ENCODE peak calls at places on chromosomes 13 and 19, in seven cellular contexts. O is keratinocyte, U is hepatocyte, J is astrocyte, V is neural progenitor cell, L is GM23338, A is HCT116. Z is an unnamed sample.

GRCh38 chr19:29587518-29587986 is 18.5 kb upstream of the POP4 start:
- DNase-seq in U (no peak), L (no peak), O (no peak), A (no peak), J (no peak), V (no peak), Z (no peak)

GRCh38 chr19:29323046-29323971 is 110.4 kb upstream of the UQCRFS1 start:
- DNase-seq in J (no peak), V (no peak), O (no peak), U (no peak), L (no peak), A (no peak), Z (no peak)

GRCh38 chr13:48448963-48449614 is 36.2 kb upstream of the LPAR6 start:
- DNase-seq in A (no peak), U (no peak), L (no peak), O (no peak), V (no peak), J (peak), Z (peak)

GRCh38 chr19:48967346-48968178 is 2.5 kb downstream of the FTL start:
- DNase-seq in A (no peak), O (no peak), J (peak), V (no peak), L (no peak), U (peak), Z (no peak)

GRCh38 chr13:50227356-50227755 is 212.1 kb downstream of the KCNRG start:
- DNase-seq in J (no peak), O (no peak), V (no peak), U (no peak), L (no peak), A (no peak), Z (no peak)

GRCh38 chr13:41563501-41564001 is 106.2 kb downstream of the RGCC start:
- DNase-seq in A (no peak), V (no peak), L (no peak), U (no peak), J (peak), O (no peak), Z (peak)

GRCh38 chr13:113788413-113789135 is 29.5 kb downstream of the TMEM255B start:
- DNase-seq in A (no peak), J (no peak), L (no peak), O (no peak), U (no peak), V (no peak), Z (no peak)

GRCh38 chr13:56615572-56615971 is 525.1 kb upstream of the PRR20A start:
- DNase-seq in L (no peak), J (no peak), O (no peak), V (no peak), U (no peak), A (no peak), Z (no peak)

GRCh38 chr19:33387351-33388230 is 14.1 kb downstream of the CEBPG start:
- DNase-seq in U (no peak), A (no peak), L (no peak), J (no peak), V (no peak), O (no peak), Z (no peak)

GRCh38 chr13:55554741-55555140 is 1586.0 kb upstream of the PRR20A start:
- DNase-seq in V (no peak), A (no peak), L (no peak), O (no peak), J (no peak), U (no peak), Z (no peak)

GRCh38 chr13:113064534-113065405 is 40.8 kb upstream of the F7 start:
- DNase-seq in A (peak), U (no peak), J (peak), L (no peak), V (no peak), O (no peak), Z (peak)

GRCh38 chr19:29129148-29129547 is 83.8 kb downstream of the UQCRFS1 start:
- DNase-seq in L (no peak), U (no peak), V (no peak), A (no peak), O (no peak), J (no peak), Z (no peak)

GRCh38 chr19:13872695-13873389 is 4.1 kb upstream of the NANOS3 start:
- DNase-seq in A (no peak), V (peak), L (peak), O (no peak), J (no peak), U (peak), Z (peak)

GRCh38 chr19:12681074-12681987 is at the start of gene DHPS:
- DNase-seq in A (peak), J (peak), V (peak), O (peak), U (peak), L (peak), Z (peak)

GRCh38 chr19:48196321-48196761 is 25.9 kb downstream of the ZSWIM9 start:
- DNase-seq in V (no peak), O (no peak), U (no peak), J (no peak), L (peak), A (no peak), Z (no peak)

GRCh38 chr19:50199254-50199545 is 4.2 kb upstream of the MYH14 start:
- DNase-seq in O (no peak), A (no peak), V (no peak), U (no peak), J (no peak), L (no peak), Z (no peak)

GRCh38 chr19:52691737-52692136 is 43.1 kb downstream of the ZNF611 start:
- DNase-seq in O (no peak), L (no peak), V (no peak), J (no peak), A (no peak), U (no peak), Z (no peak)

GRCh38 chr19:35518313-35518712 is 4.9 kb upstream of the DMKN start:
- DNase-seq in A (peak), U (peak), L (no peak), V (no peak), O (no peak), J (peak), Z (peak)

GRCh38 chr13:74036373-74036772 is 97.8 kb downstream of the KLF12 start:
- DNase-seq in V (no peak), J (no peak), L (peak), A (no peak), U (peak), O (peak), Z (no peak)

GRCh38 chr13:42373048-42373812 is 101.3 kb downstream of the AKAP11 start:
- DNase-seq in V (no peak), L (no peak), O (no peak), J (no peak), U (no peak), A (no peak), Z (no peak)

GRCh38 chr19:28170066-28170465 is 1042.9 kb downstream of the UQCRFS1 start:
- DNase-seq in J (no peak), L (no peak), A (no peak), V (peak), O (no peak), U (no peak), Z (no peak)

GRCh38 chr13:97141564-97142005 is 80.5 kb upstream of the MBNL2 start:
- DNase-seq in L (peak), U (peak), A (peak), V (peak), J (peak), O (peak), Z (peak)

GRCh38 chr19:3879656-3880055 is 829 bp upstream of the ATCAY start:
- DNase-seq in V (no peak), J (no peak), U (no peak), L (no peak), A (no peak), O (no peak), Z (no peak)

GRCh38 chr13:36344886-36345437 is 1.2 kb downstream of the SPART start:
- DNase-seq in V (peak), L (peak), J (no peak), A (no peak), O (no peak), U (peak), Z (peak)

GRCh38 chr13:52029569-52029968 is 5.1 kb downstream of the UTP14C start:
- DNase-seq in O (no peak), A (no peak), J (no peak), V (no peak), L (no peak), U (no peak), Z (no peak)

GRCh38 chr13:86877449-86877848 is 793.7 kb upstream of the SLITRK5 start:
- DNase-seq in L (no peak), A (no peak), O (no peak), U (no peak), V (no peak), J (peak), Z (no peak)

GRCh38 chr19:1822210-1822609 is 10.1 kb upstream of the ATP8B3 start:
- DNase-seq in L (no peak), A (no peak), U (no peak), O (no peak), J (no peak), V (no peak), Z (no peak)

GRCh38 chr13:73242515-73243015 is 183.8 kb downstream of the KLF5 start:
- DNase-seq in V (no peak), O (no peak), A (no peak), U (no peak), J (no peak), L (no peak), Z (no peak)

GRCh38 chr19:43318203-43318602 is 35.3 kb upstream of the CD177 start:
- DNase-seq in J (no peak), A (no peak), U (no peak), L (no peak), O (no peak), V (no peak), Z (no peak)

GRCh38 chr13:35179494-35179893 is 237.4 kb downstream of the NBEA start:
- DNase-seq in A (no peak), U (no peak), J (peak), V (no peak), O (no peak), L (no peak), Z (peak)

GRCh38 chr13:104779311-104779710 is 1713.1 kb upstream of the SLC10A2 start:
- DNase-seq in J (peak), L (peak), V (peak), U (no peak), O (no peak), A (no peak), Z (no peak)

GRCh38 chr19:30349131-30349730 is 23.0 kb upstream of the ZNF536 start:
- DNase-seq in J (no peak), V (no peak), U (no peak), A (no peak), L (peak), O (no peak), Z (no peak)

GRCh38 chr19:58518261-58519086 is 1.1 kb downstream of the ZBTB45 start:
- DNase-seq in V (no peak), L (no peak), A (no peak), U (no peak), J (no peak), O (no peak), Z (no peak)

GRCh38 chr13:65946387-65946786 is 1283.7 kb downstream of the PCDH9 start:
- DNase-seq in O (no peak), A (no peak), J (no peak), V (no peak), U (no peak), L (no peak), Z (no peak)

GRCh38 chr19:47305309-47305751 is 4.3 kb upstream of the C5AR1 start:
- DNase-seq in V (peak), U (peak), A (peak), L (peak), O (no peak), J (peak), Z (peak)

DNA sequence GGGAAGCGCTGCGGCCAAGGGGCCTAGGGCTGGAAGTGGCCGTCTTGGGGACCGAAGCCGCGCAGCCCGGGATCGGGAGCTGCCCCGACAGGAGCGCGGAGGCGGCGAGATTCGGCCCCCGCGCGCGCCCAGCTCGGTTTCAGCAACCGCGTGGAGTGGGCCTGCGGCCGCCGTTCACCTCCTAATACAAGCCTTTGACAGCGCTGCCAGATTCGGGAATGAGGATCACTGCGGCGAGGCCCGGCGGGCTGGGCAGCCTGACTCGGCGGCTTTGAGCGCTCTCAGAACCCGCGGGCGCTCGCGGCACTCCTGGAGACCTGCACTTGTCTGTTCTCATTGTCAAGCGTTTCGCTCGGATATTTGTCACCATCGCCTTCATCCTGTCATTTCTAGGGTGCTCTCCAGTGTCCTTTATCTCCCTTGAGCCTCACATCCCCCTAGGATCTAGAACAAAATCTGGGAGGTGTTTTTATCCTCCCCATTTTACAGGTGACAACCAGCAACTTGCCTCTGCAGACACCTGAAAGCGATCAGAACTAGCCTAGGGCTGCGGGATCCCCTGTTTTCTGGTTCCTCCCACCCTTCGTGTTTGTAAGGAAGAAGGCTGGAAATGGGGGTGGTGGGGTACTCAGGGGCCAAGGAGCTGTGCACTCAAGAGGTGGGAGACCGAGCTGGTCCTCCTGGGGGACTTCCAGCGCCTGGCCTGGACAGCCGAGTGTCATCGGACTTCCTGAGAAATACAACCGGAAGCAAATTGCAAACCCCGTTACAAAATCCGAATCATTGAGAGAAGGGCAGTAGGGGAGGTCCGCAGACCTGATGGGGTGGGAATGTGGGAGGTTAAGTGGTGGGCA is 1.5 kb upstream of the CDX2 start:
- DNase-seq in A (no peak), V (peak), J (no peak), O (no peak), L (no peak), U (no peak), Z (no peak)
- TF ChIP-seq EZH2 in A (no peak), V (peak), J (peak), O (peak), L (peak), U (peak), Z (peak)

DNA sequence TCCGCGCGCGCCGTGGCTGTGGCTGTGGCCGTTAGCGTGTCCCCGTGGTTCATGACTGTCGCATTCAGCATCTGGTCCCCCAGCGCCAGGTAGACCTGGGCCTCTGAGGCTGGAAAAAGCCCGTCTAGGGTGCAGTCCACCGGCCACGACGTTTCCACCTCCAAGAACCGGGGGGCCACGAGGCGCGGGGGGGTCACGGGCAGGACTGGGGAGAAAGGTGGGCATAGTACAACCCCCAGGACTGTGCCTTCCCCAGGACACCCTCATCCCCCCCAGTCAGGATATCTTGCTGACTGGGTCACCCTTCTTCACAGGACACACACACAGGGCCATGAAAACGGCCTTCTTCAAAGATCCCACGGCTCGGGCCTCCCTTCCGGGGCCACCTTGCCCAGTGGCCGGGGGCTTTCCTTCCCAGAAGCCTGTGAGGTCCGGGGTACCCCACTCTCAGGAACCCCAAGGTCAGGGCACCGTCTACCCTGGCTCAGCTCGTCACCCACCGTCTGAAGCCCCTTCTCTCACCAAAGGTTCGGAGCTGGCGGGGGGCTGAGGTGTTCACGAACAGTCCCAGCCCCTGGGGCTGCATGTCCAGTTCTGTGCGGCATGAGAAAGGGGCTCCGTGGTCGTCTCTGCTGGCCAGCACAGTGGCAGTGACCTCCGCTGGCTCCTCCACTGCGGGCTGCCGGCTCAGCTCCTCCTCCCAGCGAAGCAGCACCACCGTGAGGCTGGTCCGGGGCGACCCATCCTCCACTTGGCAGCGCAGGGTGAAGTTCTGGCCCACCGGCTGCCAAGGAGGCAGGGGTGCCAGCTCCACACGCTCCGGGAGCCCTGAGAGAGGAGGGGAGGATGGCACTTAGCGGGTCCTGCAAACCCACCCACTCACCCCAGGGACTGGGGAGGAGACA is 2.1 kb upstream of the RAVER1 start:
- DNase-seq in A (no peak), U (no peak), L (peak), O (no peak), J (no peak), V (no peak), Z (no peak)
- H3K27ac ChIP-seq in A (peak), U (no peak), L (no peak), O (no peak), J (peak), V (no peak), Z (peak)

GRCh38 chr19:18790566-18791314 is at the start of gene COMP:
- DNase-seq in A (no peak), V (peak), L (peak), U (no peak), J (no peak), O (no peak), Z (no peak)
- TF ChIP-seq EZH2 in A (no peak), V (peak), L (peak), U (peak), J (peak), O (peak), Z (peak)

GRCh38 chr13:27619093-27619705 is 1.1 kb downstream of the LNX2 start:
- DNase-seq in V (no peak), L (no peak), O (no peak), J (peak), U (no peak), A (no peak), Z (no peak)
- H3K27ac ChIP-seq in V (no peak), L (no peak), O (peak), J (no peak), U (peak), A (peak), Z (peak)

DNA sequence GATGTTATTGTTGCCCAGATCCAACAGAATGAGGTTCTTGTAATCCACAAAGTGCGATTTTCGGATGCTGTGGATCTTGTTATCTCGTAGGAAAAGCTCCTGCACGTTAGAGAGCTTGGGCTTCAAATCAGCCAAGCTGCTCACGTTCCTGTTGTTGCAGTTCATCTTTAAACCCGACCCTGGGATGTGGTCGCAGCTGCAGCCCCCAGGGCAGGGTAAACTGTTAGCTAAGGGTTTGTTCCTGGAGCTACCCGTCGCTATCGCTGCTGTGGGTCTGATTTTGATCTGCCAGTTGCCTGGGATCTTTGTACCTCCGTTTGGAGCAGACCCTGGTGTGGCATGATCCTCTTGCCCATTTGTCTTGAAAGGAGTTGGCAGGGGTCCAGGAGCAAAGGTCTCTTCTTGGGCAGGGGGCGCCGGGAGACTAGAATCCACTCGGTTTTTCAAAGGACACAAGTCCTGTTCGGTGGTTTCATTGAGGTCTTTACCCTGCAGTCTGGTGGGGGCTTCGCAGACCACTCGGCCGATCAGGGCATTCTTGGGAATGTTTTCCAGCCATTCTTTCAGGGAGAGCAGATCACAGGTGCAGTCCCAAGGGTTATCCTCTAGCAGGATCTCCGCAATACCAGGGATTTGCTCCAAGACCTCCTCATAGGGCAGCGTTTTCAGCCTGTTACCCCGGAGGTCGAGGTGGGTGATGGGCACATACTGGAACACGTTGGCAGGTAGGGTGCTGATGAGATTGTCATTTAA is 1.8 kb downstream of the SLITRK1 start:
- DNase-seq in V (peak), L (peak), A (no peak), U (no peak), J (no peak), O (no peak), Z (no peak)
- TF ChIP-seq EZH2 in V (peak), L (peak), A (no peak), U (no peak), J (no peak), O (peak), Z (no peak)

GRCh38 chr13:46211116-46211515 is 612 bp upstream of the LRRC63 start:
- DNase-seq in O (no peak), A (no peak), U (peak), J (no peak), V (no peak), L (peak), Z (peak)
- H3K27ac ChIP-seq in O (no peak), A (no peak), U (peak), J (no peak), V (no peak), L (no peak), Z (peak)

GRCh38 chr13:99969934-99970760 is 1.4 kb downstream of the ZIC5 start:
- DNase-seq in O (no peak), L (peak), U (no peak), V (peak), A (peak), J (no peak), Z (peak)
- TF ChIP-seq EZH2 in O (peak), L (peak), U (peak), V (no peak), A (no peak), J (no peak), Z (no peak)

DNA sequence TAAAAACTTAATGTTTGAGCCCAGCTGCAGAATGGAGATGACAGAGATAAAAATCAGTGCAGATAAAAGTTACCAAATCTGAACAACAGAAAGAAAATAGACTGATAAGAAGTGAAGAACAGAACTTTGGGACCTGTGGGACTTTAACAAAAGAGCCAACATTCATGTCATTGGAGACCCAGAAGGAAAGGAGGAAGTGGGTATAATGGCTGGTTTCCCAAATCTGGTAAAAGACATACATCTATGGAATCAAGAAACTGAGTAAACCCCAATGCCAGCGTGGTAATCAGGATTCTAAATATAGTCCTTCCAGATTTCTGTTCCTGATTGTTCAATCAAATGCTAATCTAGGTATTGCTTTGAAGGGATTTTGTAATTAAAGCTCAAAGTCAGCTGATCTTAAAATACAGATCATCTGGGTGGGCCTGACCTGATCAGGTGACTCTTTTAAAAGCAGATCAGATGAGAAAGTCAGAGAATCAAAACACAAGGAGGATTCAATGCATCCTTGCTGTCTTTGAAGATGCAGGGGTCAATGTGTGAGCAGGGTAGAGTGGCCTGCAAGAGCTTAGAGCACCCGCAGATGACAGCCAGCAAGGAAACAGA is 25.3 kb upstream of the CEACAM20 start:
- DNase-seq in A (no peak), O (no peak), J (no peak), U (no peak), V (no peak), L (no peak), Z (no peak)
- H3K27ac ChIP-seq in A (no peak), O (peak), J (no peak), U (no peak), V (no peak), L (no peak), Z (no peak)

Z was measured in A673.